ENCODE peak calls at places on chromosomes 6 and 20, in nine cellular contexts. O, U, F, W, G, P, T, X and A are unnamed samples.

GRCh38 chr6:88165877-88166492 is at the start of gene CNR1:
- DNase-seq in O (peak; percentile 87), U (peak; percentile 54), F (peak; percentile 29), W (peak; percentile 47), G (peak; percentile 88), P (peak; percentile 3), T (peak; percentile 82), X (no peak), A (no peak)

GRCh38 chr20:25454153-25454900 is 46.9 kb downstream of the GINS1 start:
- DNase-seq in O (peak; percentile 64), U (no peak), F (no peak), W (no peak), G (no peak), P (no peak), T (no peak), X (no peak), A (no peak)

GRCh38 chr20:38158701-38159325 is 6.3 kb downstream of the TGM2 start:
- DNase-seq in O (peak; percentile 76), U (peak; percentile 82), F (no peak), W (no peak), G (peak; percentile 74), P (no peak), T (no peak), X (no peak), A (no peak)

GRCh38 chr6:52558266-52559000 is 18.4 kb downstream of the TRAM2 start:
- DNase-seq in O (no peak), U (no peak), F (no peak), W (no peak), G (no peak), P (no peak), T (no peak), X (no peak), A (no peak)

GRCh38 chr6:134046054-134046453 is 6.4 kb downstream of the SLC2A12 start:
- DNase-seq in O (no peak), U (no peak), F (no peak), W (no peak), G (no peak), P (no peak), T (no peak), X (no peak), A (no peak)

GRCh38 chr20:11920083-11920482 is 2.4 kb downstream of the BTBD3 start:
- DNase-seq in O (no peak), U (no peak), F (peak; percentile 46), W (no peak), G (no peak), P (no peak), T (no peak), X (no peak), A (no peak)

GRCh38 chr20:25761596-25761995 is 64.9 kb upstream of the ZNF337 start:
- DNase-seq in O (no peak), U (no peak), F (no peak), W (no peak), G (no peak), P (no peak), T (no peak), X (no peak), A (no peak)

GRCh38 chr20:64233725-64234124 is 21.8 kb upstream of the PCMTD2 start:
- DNase-seq in O (peak; percentile 51), U (no peak), F (no peak), W (no peak), G (no peak), P (no peak), T (no peak), X (no peak), A (no peak)

GRCh38 chr6:15132854-15133670 is 112.8 kb upstream of the JARID2 start:
- DNase-seq in O (no peak), U (no peak), F (no peak), W (peak; percentile 98), G (no peak), P (no peak), T (no peak), X (no peak), A (no peak)

GRCh38 chr20:13778827-13779226 is 5.9 kb downstream of the ESF1 start:
- DNase-seq in O (no peak), U (no peak), F (no peak), W (no peak), G (no peak), P (no peak), T (no peak), X (no peak), A (no peak)

GRCh38 chr6:100865525-100865924 is 15.6 kb downstream of the ASCC3 start:
- DNase-seq in O (no peak), U (no peak), F (no peak), W (no peak), G (no peak), P (no peak), T (no peak), X (no peak), A (no peak)

GRCh38 chr6:168200571-168201134 is 118.9 kb downstream of the DACT2 start:
- DNase-seq in O (no peak), U (no peak), F (no peak), W (no peak), G (peak; percentile 47), P (no peak), T (no peak), X (no peak), A (no peak)

GRCh38 chr20:21388566-21388965 is 8.8 kb downstream of the NKX2-4 start:
- DNase-seq in O (no peak), U (no peak), F (peak; percentile 37), W (no peak), G (no peak), P (no peak), T (no peak), X (no peak), A (no peak)

GRCh38 chr6:91904586-91904985 is 1317.7 kb upstream of the MAP3K7 start:
- DNase-seq in O (no peak), U (no peak), F (no peak), W (no peak), G (no peak), P (no peak), T (no peak), X (no peak), A (no peak)

GRCh38 chr6:152316024-152316423 is 321.1 kb downstream of the SYNE1 start:
- DNase-seq in O (peak; percentile 78), U (no peak), F (no peak), W (no peak), G (peak; percentile 78), P (no peak), T (no peak), X (no peak), A (no peak)

GRCh38 chr6:45949256-45949655 is 66.4 kb downstream of the CLIC5 start:
- DNase-seq in O (no peak), U (no peak), F (no peak), W (no peak), G (no peak), P (no peak), T (no peak), X (no peak), A (no peak)

GRCh38 chr6:37367557-37367956 is 13.8 kb downstream of the RNF8 start:
- DNase-seq in O (no peak), U (no peak), F (no peak), W (no peak), G (no peak), P (no peak), T (no peak), X (no peak), A (no peak)